ENCODE peak calls at places on chromosomes 5 and 9, in nine cellular contexts. One of them, this sample, is unnamed.

GRCh38 chr5:96338089-96338488 is 95.0 kb downstream of the PCSK1 start:
- DNase-seq in PC-9: no peak
- DNase-seq in HFF-Myc: no peak
- DNase-seq in tibial artery: no peak
- DNase-seq in fibroblast of the aortic adventitia: no peak
- DNase-seq in heart right ventricle: no peak
- DNase-seq in pancreas: no peak
- DNase-seq in mucosa of descending colon: no peak
- DNase-seq in choroid plexus epithelial cell: no peak
- DNase-seq in this sample: no peak

GRCh38 chr5:19880859-19881436 is 107.1 kb downstream of the CDH18 start:
- DNase-seq in pancreas: no peak
- DNase-seq in fibroblast of the aortic adventitia: no peak
- DNase-seq in tibial artery: no peak
- DNase-seq in heart right ventricle: no peak
- DNase-seq in choroid plexus epithelial cell: no peak
- DNase-seq in HFF-Myc: no peak
- DNase-seq in mucosa of descending colon: no peak
- DNase-seq in PC-9: no peak
- DNase-seq in this sample: no peak

GRCh38 chr5:54738118-54738972 is 220.8 kb downstream of the SNX18 start:
- DNase-seq in fibroblast of the aortic adventitia: peak; percentile 47
- DNase-seq in choroid plexus epithelial cell: peak; percentile 35
- DNase-seq in HFF-Myc: no peak
- DNase-seq in heart right ventricle: peak; percentile 60
- DNase-seq in tibial artery: peak; percentile 78
- DNase-seq in mucosa of descending colon: peak; percentile 80
- DNase-seq in pancreas: peak; percentile 31
- DNase-seq in PC-9: peak; percentile 25
- DNase-seq in this sample: no peak

GRCh38 chr5:157570801-157571200 is 4.8 kb downstream of the ADAM19 start:
- DNase-seq in PC-9: no peak
- DNase-seq in fibroblast of the aortic adventitia: no peak
- DNase-seq in choroid plexus epithelial cell: no peak
- DNase-seq in mucosa of descending colon: no peak
- DNase-seq in heart right ventricle: no peak
- DNase-seq in pancreas: no peak
- DNase-seq in HFF-Myc: no peak
- DNase-seq in tibial artery: no peak
- DNase-seq in this sample: no peak

GRCh38 chr5:115571441-115571878 is 26.9 kb upstream of the FEM1C start:
- DNase-seq in heart right ventricle: peak; percentile 47
- DNase-seq in choroid plexus epithelial cell: no peak
- DNase-seq in pancreas: peak; percentile 42
- DNase-seq in tibial artery: no peak
- DNase-seq in fibroblast of the aortic adventitia: peak; percentile 53
- DNase-seq in PC-9: no peak
- DNase-seq in HFF-Myc: no peak
- DNase-seq in mucosa of descending colon: no peak
- DNase-seq in this sample: no peak

GRCh38 chr5:147327905-147328304 is 93.1 kb downstream of the STK32A start:
- DNase-seq in tibial artery: no peak
- DNase-seq in PC-9: no peak
- DNase-seq in choroid plexus epithelial cell: no peak
- DNase-seq in HFF-Myc: no peak
- DNase-seq in fibroblast of the aortic adventitia: no peak
- DNase-seq in pancreas: no peak
- DNase-seq in heart right ventricle: no peak
- DNase-seq in mucosa of descending colon: no peak
- DNase-seq in this sample: no peak

GRCh38 chr5:35803221-35803651 is 53.5 kb upstream of the IL7R start:
- DNase-seq in choroid plexus epithelial cell: peak; percentile 78
- DNase-seq in HFF-Myc: peak; percentile 74
- DNase-seq in tibial artery: no peak
- DNase-seq in mucosa of descending colon: peak; percentile 48
- DNase-seq in PC-9: no peak
- DNase-seq in heart right ventricle: peak; percentile 12
- DNase-seq in pancreas: no peak
- DNase-seq in fibroblast of the aortic adventitia: peak; percentile 17
- DNase-seq in this sample: no peak

GRCh38 chr5:312845-313244 is 8.7 kb upstream of the AHRR start:
- DNase-seq in tibial artery: no peak
- DNase-seq in pancreas: no peak
- DNase-seq in PC-9: no peak
- DNase-seq in HFF-Myc: no peak
- DNase-seq in heart right ventricle: no peak
- DNase-seq in mucosa of descending colon: no peak
- DNase-seq in fibroblast of the aortic adventitia: no peak
- DNase-seq in choroid plexus epithelial cell: no peak
- DNase-seq in this sample: no peak

GRCh38 chr5:111537153-111538024 is 25.1 kb upstream of the STARD4 start:
- DNase-seq in choroid plexus epithelial cell: peak; percentile 55
- DNase-seq in PC-9: no peak
- DNase-seq in HFF-Myc: no peak
- DNase-seq in tibial artery: no peak
- DNase-seq in fibroblast of the aortic adventitia: peak; percentile 8
- DNase-seq in pancreas: no peak
- DNase-seq in mucosa of descending colon: no peak
- DNase-seq in heart right ventricle: no peak
- DNase-seq in this sample: no peak

GRCh38 chr5:108381955-108382783 is at the start of gene FBXL17:
- DNase-seq in heart right ventricle: peak; percentile 95
- DNase-seq in choroid plexus epithelial cell: peak; percentile 94
- DNase-seq in tibial artery: peak; percentile 96
- DNase-seq in pancreas: peak; percentile 96
- DNase-seq in HFF-Myc: peak; percentile 71
- DNase-seq in mucosa of descending colon: peak; percentile 98
- DNase-seq in PC-9: peak; percentile 93
- DNase-seq in fibroblast of the aortic adventitia: peak; percentile 89
- DNase-seq in this sample: peak; percentile 55

GRCh38 chr5:126002222-126002897 is 420.8 kb upstream of the GRAMD2B start:
- DNase-seq in pancreas: peak; percentile 39
- DNase-seq in mucosa of descending colon: no peak
- DNase-seq in HFF-Myc: peak; percentile 40
- DNase-seq in PC-9: no peak
- DNase-seq in fibroblast of the aortic adventitia: peak; percentile 99
- DNase-seq in heart right ventricle: peak; percentile 83
- DNase-seq in tibial artery: peak; percentile 90
- DNase-seq in choroid plexus epithelial cell: peak; percentile 98
- DNase-seq in this sample: peak; percentile 83

GRCh38 chr5:67095346-67095871 is 101.2 kb downstream of the CD180 start:
- DNase-seq in heart right ventricle: peak; percentile 87
- DNase-seq in pancreas: peak; percentile 29
- DNase-seq in fibroblast of the aortic adventitia: peak; percentile 72
- DNase-seq in mucosa of descending colon: peak; percentile 65
- DNase-seq in PC-9: no peak
- DNase-seq in tibial artery: peak; percentile 94
- DNase-seq in HFF-Myc: no peak
- DNase-seq in choroid plexus epithelial cell: peak; percentile 78
- DNase-seq in this sample: no peak

GRCh38 chr5:90570034-90570433 is 11.4 kb downstream of the ADGRV1 start:
- DNase-seq in heart right ventricle: no peak
- DNase-seq in tibial artery: no peak
- DNase-seq in pancreas: no peak
- DNase-seq in PC-9: no peak
- DNase-seq in fibroblast of the aortic adventitia: no peak
- DNase-seq in HFF-Myc: no peak
- DNase-seq in choroid plexus epithelial cell: no peak
- DNase-seq in mucosa of descending colon: no peak
- DNase-seq in this sample: no peak

GRCh38 chr9:83620841-83621636 is 1.9 kb upstream of the IDNK start:
- DNase-seq in tibial artery: no peak
- DNase-seq in HFF-Myc: peak; percentile 44
- DNase-seq in heart right ventricle: peak; percentile 16
- DNase-seq in pancreas: peak; percentile 55
- DNase-seq in choroid plexus epithelial cell: peak; percentile 68
- DNase-seq in PC-9: peak; percentile 33
- DNase-seq in mucosa of descending colon: no peak
- DNase-seq in fibroblast of the aortic adventitia: peak; percentile 66
- DNase-seq in this sample: peak; percentile 16

GRCh38 chr5:169631360-169631759 is 5.7 kb upstream of the DOCK2 start:
- DNase-seq in choroid plexus epithelial cell: peak; percentile 70
- DNase-seq in tibial artery: no peak
- DNase-seq in PC-9: no peak
- DNase-seq in heart right ventricle: no peak
- DNase-seq in HFF-Myc: no peak
- DNase-seq in fibroblast of the aortic adventitia: peak; percentile 85
- DNase-seq in mucosa of descending colon: no peak
- DNase-seq in pancreas: no peak
- DNase-seq in this sample: peak; percentile 52

DNA sequence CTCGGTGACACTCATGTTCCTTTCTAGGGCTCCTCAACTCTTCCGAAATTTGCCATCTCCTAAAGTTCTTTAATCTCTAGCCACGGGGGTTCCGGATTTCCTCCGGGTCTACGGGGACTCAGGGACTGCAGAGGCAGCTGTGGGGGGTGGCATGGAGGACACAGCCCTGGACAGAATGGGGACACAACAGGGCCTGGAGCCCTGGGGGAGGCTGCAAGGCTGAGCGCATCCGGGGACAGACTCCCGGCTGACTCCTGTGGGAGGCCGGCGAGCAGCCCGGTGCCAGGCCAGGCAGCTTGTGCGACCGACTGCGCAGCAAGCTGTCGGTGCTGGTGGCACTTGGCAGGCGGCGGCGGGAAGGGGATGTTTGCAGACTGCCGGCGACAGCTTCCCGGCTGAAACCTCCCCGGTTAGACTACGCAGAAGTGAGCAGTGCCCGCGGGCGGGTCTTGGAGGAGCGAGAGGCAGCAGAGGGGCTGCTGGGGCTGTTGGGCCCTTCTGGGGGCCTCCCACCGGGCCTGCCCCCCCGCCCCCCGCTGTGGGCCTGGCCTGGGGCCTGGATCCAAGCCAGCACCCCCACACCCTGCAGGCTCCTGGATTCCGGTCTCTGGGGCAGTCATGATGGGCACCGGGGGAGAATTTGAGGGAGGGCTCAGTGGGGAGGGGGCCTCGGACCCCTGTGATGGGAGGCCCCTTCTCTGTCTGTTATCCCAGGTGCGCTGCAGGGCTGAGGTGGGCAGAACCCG is 28.7 kb upstream of the UBAC1 start:
- DNase-seq in HFF-Myc: no peak
- DNase-seq in tibial artery: no peak
- DNase-seq in fibroblast of the aortic adventitia: no peak
- DNase-seq in choroid plexus epithelial cell: no peak
- DNase-seq in PC-9: no peak
- DNase-seq in mucosa of descending colon: no peak
- DNase-seq in heart right ventricle: no peak
- DNase-seq in pancreas: peak; percentile 46
- DNase-seq in this sample: no peak
- H3K4me3 ChIP-seq in HFF-Myc: no peak overlapping the region
- H3K4me3 ChIP-seq in tibial artery: no peak overlapping the region
- H3K4me3 ChIP-seq in fibroblast of the aortic adventitia: no peak overlapping the region
- H3K4me3 ChIP-seq in choroid plexus epithelial cell: no peak overlapping the region
- H3K4me3 ChIP-seq in PC-9: no peak overlapping the region
- H3K4me3 ChIP-seq in mucosa of descending colon: no peak overlapping the region
- H3K4me3 ChIP-seq in heart right ventricle: peak overlapping the region; percentile 14
- H3K4me3 ChIP-seq in pancreas: no peak overlapping the region
- H3K4me3 ChIP-seq in this sample: no peak overlapping the region

GRCh38 chr5:11719888-11720481 is 184.3 kb downstream of the CTNND2 start:
- DNase-seq in heart right ventricle: peak; percentile 39
- DNase-seq in PC-9: peak; percentile 44
- DNase-seq in pancreas: peak; percentile 51
- DNase-seq in mucosa of descending colon: no peak
- DNase-seq in fibroblast of the aortic adventitia: no peak
- DNase-seq in choroid plexus epithelial cell: peak; percentile 3
- DNase-seq in HFF-Myc: no peak
- DNase-seq in tibial artery: no peak
- DNase-seq in this sample: no peak
- TF ChIP-seq CTCF in heart right ventricle: peak; percentile 45
- TF ChIP-seq CTCF in PC-9: peak; percentile 57
- TF ChIP-seq CTCF in pancreas: no peak
- TF ChIP-seq CTCF in mucosa of descending colon: no peak
- TF ChIP-seq CTCF in fibroblast of the aortic adventitia: no peak
- TF ChIP-seq CTCF in choroid plexus epithelial cell: no peak
- TF ChIP-seq CTCF in HFF-Myc: no peak
- TF ChIP-seq CTCF in tibial artery: no peak
- TF ChIP-seq CTCF in this sample: no peak

GRCh38 chr5:127872494-127872893 is 169.3 kb downstream of the CCDC192 start:
- DNase-seq in fibroblast of the aortic adventitia: peak; percentile 69
- DNase-seq in HFF-Myc: no peak
- DNase-seq in mucosa of descending colon: no peak
- DNase-seq in pancreas: no peak
- DNase-seq in PC-9: no peak
- DNase-seq in choroid plexus epithelial cell: no peak
- DNase-seq in tibial artery: no peak
- DNase-seq in heart right ventricle: peak; percentile 8
- DNase-seq in this sample: no peak

GRCh38 chr5:127867006-127867788 is 164.0 kb downstream of the CCDC192 start:
- DNase-seq in HFF-Myc: no peak
- DNase-seq in mucosa of descending colon: no peak
- DNase-seq in tibial artery: no peak
- DNase-seq in pancreas: no peak
- DNase-seq in fibroblast of the aortic adventitia: no peak
- DNase-seq in choroid plexus epithelial cell: no peak
- DNase-seq in PC-9: no peak
- DNase-seq in heart right ventricle: no peak
- DNase-seq in this sample: no peak

GRCh38 chr5:127871448-127872153 is 168.4 kb downstream of the CCDC192 start:
- DNase-seq in heart right ventricle: no peak
- DNase-seq in tibial artery: no peak
- DNase-seq in choroid plexus epithelial cell: no peak
- DNase-seq in mucosa of descending colon: no peak
- DNase-seq in PC-9: no peak
- DNase-seq in HFF-Myc: no peak
- DNase-seq in pancreas: no peak
- DNase-seq in fibroblast of the aortic adventitia: peak; percentile 69
- DNase-seq in this sample: no peak

GRCh38 chr5:127875235-127876021 is 172.2 kb downstream of the CCDC192 start:
- DNase-seq in choroid plexus epithelial cell: peak; percentile 78
- DNase-seq in tibial artery: no peak
- DNase-seq in PC-9: peak; percentile 67
- DNase-seq in fibroblast of the aortic adventitia: peak; percentile 75
- DNase-seq in pancreas: peak; percentile 51
- DNase-seq in heart right ventricle: peak; percentile 53
- DNase-seq in mucosa of descending colon: no peak
- DNase-seq in HFF-Myc: peak; percentile 47
- DNase-seq in this sample: no peak

GRCh38 chr5:127870914-127871313 is 167.7 kb downstream of the CCDC192 start:
- DNase-seq in choroid plexus epithelial cell: peak; percentile 44
- DNase-seq in mucosa of descending colon: peak; percentile 64
- DNase-seq in heart right ventricle: peak; percentile 63
- DNase-seq in PC-9: no peak
- DNase-seq in tibial artery: peak; percentile 84
- DNase-seq in fibroblast of the aortic adventitia: peak; percentile 77
- DNase-seq in pancreas: no peak
- DNase-seq in HFF-Myc: no peak
- DNase-seq in this sample: no peak
- H3K4me3 ChIP-seq in choroid plexus epithelial cell: no peak overlapping the region
- H3K4me3 ChIP-seq in mucosa of descending colon: no peak overlapping the region
- H3K4me3 ChIP-seq in heart right ventricle: no peak overlapping the region
- H3K4me3 ChIP-seq in PC-9: no peak overlapping the region
- H3K4me3 ChIP-seq in tibial artery: no peak overlapping the region
- H3K4me3 ChIP-seq in fibroblast of the aortic adventitia: no peak overlapping the region
- H3K4me3 ChIP-seq in pancreas: no peak overlapping the region
- H3K4me3 ChIP-seq in HFF-Myc: no peak overlapping the region
- H3K4me3 ChIP-seq in this sample: no peak overlapping the region

DNA sequence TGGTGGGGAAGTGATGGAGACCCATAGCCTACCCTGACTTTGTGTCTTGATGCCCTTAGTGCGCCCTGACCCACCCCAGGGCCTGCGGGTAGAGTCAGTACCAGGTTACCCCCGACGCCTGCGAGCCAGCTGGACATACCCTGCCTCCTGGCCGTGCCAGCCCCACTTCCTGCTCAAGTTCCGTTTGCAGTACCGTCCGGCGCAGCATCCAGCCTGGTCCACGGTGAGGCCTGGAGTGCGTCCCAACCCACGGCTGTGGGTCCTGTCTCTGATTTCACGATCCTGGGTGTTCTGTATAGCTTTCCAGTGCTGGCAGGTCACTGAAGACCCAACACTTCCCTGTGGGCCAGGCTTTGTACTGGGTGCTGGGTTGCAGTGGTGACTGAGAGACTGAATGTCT is 4.0 kb downstream of the CCL27 start:
- DNase-seq in PC-9: no peak
- DNase-seq in fibroblast of the aortic adventitia: no peak
- DNase-seq in tibial artery: no peak
- DNase-seq in choroid plexus epithelial cell: no peak
- DNase-seq in HFF-Myc: no peak
- DNase-seq in heart right ventricle: no peak
- DNase-seq in mucosa of descending colon: no peak
- DNase-seq in pancreas: no peak
- DNase-seq in this sample: no peak
- TF ChIP-seq CTCF in PC-9: no peak
- TF ChIP-seq CTCF in fibroblast of the aortic adventitia: no peak
- TF ChIP-seq CTCF in tibial artery: no peak
- TF ChIP-seq CTCF in choroid plexus epithelial cell: no peak
- TF ChIP-seq CTCF in HFF-Myc: no peak
- TF ChIP-seq CTCF in heart right ventricle: no peak
- TF ChIP-seq CTCF in mucosa of descending colon: no peak
- TF ChIP-seq CTCF in pancreas: no peak
- TF ChIP-seq CTCF in this sample: no peak

This sample was measured in AG09309.